ENCODE peak calls at places on chromosomes 11 and 22, in nine cellular contexts. T is NCI-H1930, A is RCC 7860, C is HEK293T, R is colonic mucosa, G is DMS153, H is caudate nucleus, V is pancreas, E is mesenchymal stem cell. Y is an unnamed sample.

GRCh38 chr11:104645276-104646018 is 252.8 kb downstream of the CASP12 start:
- DNase-seq in V (no peak), C (no peak), H (no peak), T (no peak), G (no peak), R (no peak), E (no peak), A (no peak), Y (no peak)

GRCh38 chr22:17918840-17919239 is 105.5 kb downstream of the MICAL3 start:
- DNase-seq in G (no peak), C (no peak), H (no peak), A (peak; percentile 81), V (no peak), R (no peak), T (no peak), E (peak; percentile 70), Y (no peak)

GRCh38 chr11:121391914-121392313 is 60.2 kb upstream of the SORL1 start:
- DNase-seq in R (peak; percentile 92), H (no peak), G (no peak), E (no peak), C (no peak), A (no peak), T (no peak), V (no peak), Y (peak; percentile 65)

GRCh38 chr11:114774599-114775365 is 96.5 kb downstream of the NXPE2 start:
- DNase-seq in E (peak; percentile 49), A (peak; percentile 7), V (no peak), G (peak; percentile 67), R (peak; percentile 56), C (peak; percentile 74), H (peak; percentile 25), T (peak; percentile 43), Y (peak; percentile 40)

GRCh38 chr22:50688448-50688847 is 15.8 kb downstream of the SHANK3 start:
- DNase-seq in E (no peak), C (no peak), R (no peak), T (no peak), V (peak; percentile 43), H (no peak), G (no peak), A (no peak), Y (peak; percentile 16)

GRCh38 chr22:19527321-19527721 is 3.1 kb upstream of the CLDN5 start:
- DNase-seq in C (no peak), V (no peak), E (peak; percentile 1), H (no peak), A (no peak), G (no peak), R (no peak), T (no peak), Y (no peak)

GRCh38 chr22:47780281-47780875 is 1017.9 kb downstream of the TBC1D22A start:
- DNase-seq in E (no peak), C (no peak), R (no peak), G (no peak), V (no peak), H (no peak), A (no peak), T (no peak), Y (no peak)

GRCh38 chr11:116690623-116691022 is 82.2 kb downstream of the BUD13 start:
- DNase-seq in R (no peak), E (no peak), T (no peak), H (no peak), V (no peak), C (no peak), A (no peak), G (no peak), Y (no peak)

GRCh38 chr22:42910221-42910942 is 53.3 kb upstream of the ARFGAP3 start:
- DNase-seq in E (no peak), V (no peak), C (no peak), R (no peak), A (no peak), H (no peak), T (no peak), G (no peak), Y (no peak)

GRCh38 chr11:126570489-126570888 is 215.0 kb downstream of the ST3GAL4 start:
- DNase-seq in R (no peak), V (no peak), C (no peak), E (no peak), A (no peak), G (no peak), H (no peak), T (no peak), Y (no peak)

GRCh38 chr11:117090111-117090706 is 8.0 kb downstream of the SIK3 start:
- DNase-seq in G (no peak), E (no peak), H (no peak), A (no peak), V (no peak), R (no peak), C (no peak), T (no peak), Y (no peak)

GRCh38 chr22:39665229-39665628 is 94.7 kb downstream of the CACNA1I start:
- DNase-seq in R (no peak), G (no peak), T (no peak), H (no peak), C (no peak), A (no peak), V (no peak), E (no peak), Y (no peak)

GRCh38 chr11:15038963-15039362 is 34.4 kb upstream of the CALCB start:
- DNase-seq in A (no peak), E (peak; percentile 19), V (no peak), C (no peak), H (no peak), R (no peak), G (peak; percentile 17), T (peak; percentile 15), Y (no peak)

GRCh38 chr22:19107730-19108074 is 14.5 kb downstream of the DGCR2 start:
- DNase-seq in G (no peak), V (peak; percentile 16), C (no peak), H (no peak), R (no peak), E (no peak), A (no peak), T (no peak), Y (no peak)

GRCh38 chr11:64923151-64923661 is 1.3 kb upstream of the PPP2R5B start:
- DNase-seq in V (no peak), E (no peak), R (no peak), T (no peak), H (no peak), A (no peak), G (no peak), C (no peak), Y (no peak)

GRCh38 chr22:36617694-36618522 is 85.6 kb downstream of the CACNG2 start:
- DNase-seq in G (no peak), V (no peak), A (no peak), R (no peak), T (no peak), H (no peak), C (no peak), E (no peak), Y (no peak)